ENCODE peak calls at places on chromosome 7, in five cellular contexts. R is PC-9, V is mammary epithelial cell, P is hepatocyte, A is GM23338. L is an unnamed sample.

GRCh38 chr7:123977081-123977480 is 52.0 kb downstream of the SPAM1 start:
- DNase-seq in R (no peak), V (no peak), P (no peak), A (no peak), L (no peak)

GRCh38 chr7:109695386-109695785 is 1125.7 kb downstream of the DNAJB9 start:
- DNase-seq in R (no peak), V (no peak), P (no peak), A (no peak), L (no peak)

GRCh38 chr7:108345710-108346336 is 110.4 kb downstream of the NRCAM start:
- DNase-seq in R (no peak), V (no peak), P (no peak), A (peak; percentile 8), L (no peak)

GRCh38 chr7:42932861-42933591 is 850 bp downstream of the MRPL32 start:
- DNase-seq in R (no peak), V (no peak), P (peak; percentile 40), A (peak; percentile 43), L (peak; percentile 41)

GRCh38 chr7:98506471-98506870 is 105.6 kb upstream of the BAIAP2L1 start:
- DNase-seq in R (no peak), V (no peak), P (no peak), A (no peak), L (no peak)

GRCh38 chr7:56474271-56474670 is 358.1 kb upstream of the NUPR2 start:
- DNase-seq in R (no peak), V (no peak), P (no peak), A (no peak), L (no peak)

GRCh38 chr7:33459340-33459751 is 330.0 kb downstream of the BBS9 start:
- DNase-seq in R (no peak), V (peak; percentile 37), P (peak; percentile 46), A (peak; percentile 80), L (peak; percentile 55)

GRCh38 chr7:10889266-10889898 is 84.3 kb upstream of the PHF14 start:
- DNase-seq in R (peak; percentile 50), V (peak; percentile 24), P (peak; percentile 74), A (peak; percentile 77), L (peak; percentile 56)

GRCh38 chr7:25636871-25637283 is 408.6 kb upstream of the NPVF start:
- DNase-seq in R (no peak), V (no peak), P (peak; percentile 41), A (no peak), L (no peak)

GRCh38 chr7:157817433-157817832 is 480.6 kb downstream of the DNAJB6 start:
- DNase-seq in R (no peak), V (no peak), P (no peak), A (no peak), L (no peak)

GRCh38 chr7:132402096-132402495 is 174.2 kb downstream of the PLXNA4 start:
- DNase-seq in R (no peak), V (no peak), P (no peak), A (no peak), L (no peak)

GRCh38 chr7:35646289-35647033 is 48.5 kb downstream of the HERPUD2 start:
- DNase-seq in R (no peak), V (no peak), P (no peak), A (no peak), L (no peak)

GRCh38 chr7:87934699-87935372 is 785 bp downstream of the ADAM22 start:
- DNase-seq in R (no peak), V (peak; percentile 6), P (peak; percentile 23), A (peak; percentile 63), L (peak; percentile 23)

GRCh38 chr7:81260152-81260551 is 341.3 kb upstream of the SEMA3C start:
- DNase-seq in R (no peak), V (no peak), P (no peak), A (no peak), L (no peak)

GRCh38 chr7:36971515-36972139 is 247.3 kb upstream of the AOAH start:
- DNase-seq in R (no peak), V (no peak), P (peak; percentile 44), A (no peak), L (no peak)

DNA sequence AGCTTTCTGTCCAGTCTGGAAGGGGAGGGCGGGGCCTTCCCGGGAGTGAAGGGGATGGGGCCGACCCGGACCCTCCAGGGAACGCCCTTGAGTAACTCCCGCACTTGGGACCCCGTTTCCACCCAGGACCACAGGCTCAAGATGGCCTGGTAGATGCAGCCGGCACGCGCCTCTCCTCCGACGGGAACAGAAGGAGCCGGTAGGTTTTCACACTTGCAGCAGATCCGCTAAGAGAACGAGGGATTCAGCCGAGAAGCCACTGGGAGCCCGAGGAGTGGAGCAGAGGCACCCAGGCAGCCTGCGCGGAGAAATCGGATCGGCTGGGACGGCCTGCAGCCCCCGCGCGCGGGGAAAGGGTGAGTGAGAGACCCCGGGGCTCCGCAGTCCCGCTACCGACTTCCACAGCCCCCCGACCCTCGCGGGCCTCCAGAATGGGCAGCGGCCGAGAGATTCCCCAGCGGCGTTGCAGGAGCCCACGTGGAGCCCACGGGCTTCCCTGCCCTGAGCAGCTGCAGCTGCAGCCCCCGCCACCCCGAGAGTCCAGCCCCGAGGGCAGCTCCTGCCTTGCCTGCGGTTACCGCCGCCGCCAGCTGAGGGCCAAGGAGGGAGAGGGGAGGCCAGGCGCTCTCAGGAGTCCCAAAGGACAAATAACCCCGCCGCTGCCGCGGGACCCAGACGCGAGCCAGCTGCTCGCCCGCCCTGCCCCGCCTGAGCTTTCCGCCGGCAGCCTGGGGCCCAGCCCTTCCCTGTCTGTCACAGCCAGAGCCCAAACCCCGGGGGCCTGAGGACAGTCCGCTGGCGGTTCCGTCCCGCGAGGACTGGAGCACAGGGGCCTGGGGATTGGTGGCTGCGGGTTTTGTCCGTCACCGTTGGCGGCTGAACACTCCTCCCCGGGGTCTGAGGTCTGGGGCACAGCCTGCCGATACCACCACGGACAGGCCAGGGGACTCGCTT is 21.8 kb downstream of the IFT22 start:
- DNase-seq in R (no peak), V (no peak), P (peak; percentile 25), A (peak; percentile 64), L (no peak)
- TF ChIP-seq EZH2 in R (no peak), V (peak; percentile 83), P (peak; percentile 84), A (no peak), L (peak; percentile 76)

DNA sequence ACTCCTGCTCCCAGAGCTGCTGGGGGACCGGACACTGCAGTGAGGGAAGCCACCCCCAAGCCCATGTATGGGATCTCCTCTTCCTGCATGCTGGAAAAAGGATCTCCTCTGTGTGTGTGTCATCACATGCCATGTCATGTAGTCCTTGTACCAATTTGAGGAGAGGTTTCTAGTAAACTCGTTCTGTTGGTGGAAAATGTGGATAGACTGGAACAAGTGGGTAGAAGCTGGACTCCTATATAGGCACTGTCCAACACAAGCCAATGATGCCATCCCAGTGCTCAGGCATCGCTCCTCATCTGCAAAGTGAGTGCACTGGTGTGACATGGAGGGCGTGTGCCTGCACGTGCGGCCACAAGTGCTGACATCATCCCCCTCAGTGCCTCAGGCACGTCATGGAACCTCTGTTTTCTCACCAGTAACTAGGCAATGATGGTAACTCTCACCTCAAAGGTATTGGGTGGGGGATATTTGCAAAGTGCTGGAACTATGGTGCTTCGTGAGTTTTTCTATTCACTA is 19.3 kb downstream of the MYO1G start:
- DNase-seq in R (peak; percentile 74), V (peak; percentile 71), P (no peak), A (no peak), L (peak; percentile 4)
- H3K4me3 ChIP-seq in R (no peak overlapping the region), V (no peak overlapping the region), P (no peak overlapping the region), A (no peak overlapping the region), L (no peak overlapping the region)

GRCh38 chr7:104772405-104772821 is 241.6 kb upstream of the KMT2E start:
- DNase-seq in R (no peak), V (no peak), P (no peak), A (peak; percentile 76), L (no peak)
- TF ChIP-seq EZH2 in R (no peak), V (no peak), P (no peak), A (no peak), L (no peak)

GRCh38 chr7:70632400-70632799 is 499.5 kb upstream of the GALNT17 start:
- DNase-seq in R (no peak), V (no peak), P (no peak), A (no peak), L (no peak)

GRCh38 chr7:70636169-70636568 is 495.8 kb upstream of the GALNT17 start:
- DNase-seq in R (no peak), V (no peak), P (no peak), A (no peak), L (no peak)

GRCh38 chr7:70634610-70635068 is 497.3 kb upstream of the GALNT17 start:
- DNase-seq in R (no peak), V (no peak), P (no peak), A (no peak), L (peak; percentile 65)

GRCh38 chr7:70635633-70636032 is 496.3 kb upstream of the GALNT17 start:
- DNase-seq in R (no peak), V (no peak), P (no peak), A (no peak), L (no peak)

GRCh38 chr7:70634071-70634470 is 497.9 kb upstream of the GALNT17 start:
- DNase-seq in R (no peak), V (no peak), P (no peak), A (no peak), L (no peak)
- H3K4me3 ChIP-seq in R (no peak overlapping the region), V (no peak overlapping the region), P (no peak overlapping the region), A (no peak overlapping the region), L (no peak overlapping the region)

DNA sequence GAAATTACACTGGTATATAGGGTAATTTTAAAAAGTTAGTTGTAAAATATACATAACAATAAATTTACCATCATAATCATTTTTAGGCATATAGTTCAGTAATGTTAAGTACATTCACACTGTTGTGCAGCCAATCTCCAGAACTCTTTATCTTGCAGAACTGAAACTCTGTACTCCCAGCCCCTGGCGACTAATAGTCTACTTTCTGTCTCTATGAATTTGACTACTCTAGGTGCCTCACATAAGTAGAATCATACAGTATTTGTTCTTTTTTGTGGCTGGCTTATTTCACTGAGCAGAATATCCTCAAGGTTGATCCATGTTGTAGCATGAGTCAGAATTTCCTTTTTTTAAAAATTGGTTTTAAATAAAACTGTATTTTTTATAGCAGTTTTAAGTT is 41.4 kb downstream of the NRF1 start:
- DNase-seq in R (no peak), V (no peak), P (no peak), A (no peak), L (no peak)
- TF ChIP-seq EZH2 in R (no peak), V (no peak), P (no peak), A (no peak), L (no peak)